ENCODE peak calls at places on chromosomes 2 and 18, in seven cellular contexts. N, I, T, E, A, P and U are unnamed samples.
A peak's percentile ranks its signal among the peaks of the same experiment; 100 is the strongest.

GRCh38 chr2:176105078-176105726 is 1.9 kb upstream of the HOXD11 start:
- DNase-seq in N (peak; percentile 47), I (no peak), T (no peak), E (no peak), A (no peak), P (no peak), U (no peak)

GRCh38 chr2:217947341-217948316 is 55.2 kb downstream of the TNS1 start:
- DNase-seq in N (no peak), I (no peak), T (no peak), E (no peak), A (no peak), P (no peak), U (no peak)

GRCh38 chr18:49238433-49239042 is 221.9 kb downstream of the DYM start:
- DNase-seq in N (peak; percentile 46), I (peak; percentile 30), T (peak; percentile 34), E (no peak), A (no peak), P (no peak), U (no peak)

GRCh38 chr2:127164761-127165538 is 55.1 kb downstream of the CYP27C1 start:
- DNase-seq in N (no peak), I (no peak), T (no peak), E (no peak), A (no peak), P (no peak), U (no peak)

GRCh38 chr2:45851576-45852304 is 200.3 kb downstream of the PRKCE start:
- DNase-seq in N (no peak), I (peak; percentile 86), T (peak; percentile 40), E (no peak), A (peak; percentile 13), P (no peak), U (peak; percentile 69)

GRCh38 chr2:113178891-113179290 is 5.1 kb downstream of the PSD4 start:
- DNase-seq in N (no peak), I (no peak), T (no peak), E (no peak), A (no peak), P (no peak), U (no peak)

GRCh38 chr2:85799215-85799956 is 45.6 kb downstream of the ATOH8 start:
- DNase-seq in N (no peak), I (no peak), T (peak; percentile 59), E (no peak), A (no peak), P (no peak), U (no peak)

GRCh38 chr2:61889212-61889956 is 928 bp upstream of the CCT4 start:
- DNase-seq in N (peak; percentile 16), I (no peak), T (no peak), E (no peak), A (no peak), P (no peak), U (no peak)

GRCh38 chr18:63974991-63975390 is 5.1 kb downstream of the SERPINB8 start:
- DNase-seq in N (peak; percentile 47), I (peak; percentile 52), T (peak; percentile 11), E (no peak), A (no peak), P (no peak), U (no peak)

GRCh38 chr2:79723830-79724229 is 211.0 kb downstream of the CTNNA2 start:
- DNase-seq in N (peak; percentile 89), I (peak; percentile 99), T (peak; percentile 91), E (no peak), A (no peak), P (no peak), U (peak; percentile 5)

GRCh38 chr2:43305006-43305405 is 78.6 kb upstream of the ZFP36L2 start:
- DNase-seq in N (peak; percentile 96), I (peak; percentile 51), T (peak; percentile 47), E (no peak), A (no peak), P (no peak), U (no peak)

GRCh38 chr2:206531996-206532543 is 88.7 kb downstream of the ADAM23 start:
- DNase-seq in N (no peak), I (peak; percentile 20), T (no peak), E (no peak), A (peak; percentile 46), P (no peak), U (no peak)

GRCh38 chr2:174918886-174919526 is 86.2 kb downstream of the CHN1 start:
- DNase-seq in N (no peak), I (no peak), T (no peak), E (no peak), A (no peak), P (no peak), U (no peak)

GRCh38 chr2:190697421-190697820 is 48.5 kb downstream of the NAB1 start:
- DNase-seq in N (no peak), I (no peak), T (no peak), E (no peak), A (no peak), P (no peak), U (no peak)

GRCh38 chr2:233814063-233814435 is 35.9 kb downstream of the MROH2A start:
- DNase-seq in N (no peak), I (no peak), T (peak; percentile 44), E (no peak), A (no peak), P (peak; percentile 33), U (no peak)

GRCh38 chr2:42639340-42640077 is 71.1 kb downstream of the MTA3 start:
- DNase-seq in N (no peak), I (no peak), T (no peak), E (no peak), A (no peak), P (no peak), U (no peak)

GRCh38 chr2:66982766-66983165 is 414.4 kb upstream of the ETAA1 start:
- DNase-seq in N (no peak), I (peak; percentile 3), T (no peak), E (no peak), A (no peak), P (no peak), U (no peak)

GRCh38 chr2:44810892-44811530 is 130.5 kb upstream of the SIX3 start:
- DNase-seq in N (no peak), I (no peak), T (no peak), E (no peak), A (no peak), P (no peak), U (no peak)

GRCh38 chr18:24503182-24503581 is 42.7 kb downstream of the HRH4 start:
- DNase-seq in N (no peak), I (no peak), T (no peak), E (no peak), A (no peak), P (no peak), U (no peak)

GRCh38 chr18:68991281-68991680 is 193.4 kb downstream of the CCDC102B start:
- DNase-seq in N (peak; percentile 19), I (no peak), T (no peak), E (no peak), A (no peak), P (no peak), U (peak; percentile 39)

GRCh38 chr2:130963849-130964793 is 127.4 kb downstream of the ARHGEF4 start:
- DNase-seq in N (no peak), I (no peak), T (peak; percentile 66), E (no peak), A (no peak), P (peak; percentile 34), U (no peak)

GRCh38 chr2:148642891-148643416 is 1.6 kb upstream of the EPC2 start:
- DNase-seq in N (peak; percentile 32), I (no peak), T (peak; percentile 9), E (no peak), A (no peak), P (peak; percentile 54), U (no peak)

GRCh38 chr2:26478366-26478765 is 442 bp upstream of the OTOF start:
- DNase-seq in N (no peak), I (no peak), T (no peak), E (no peak), A (no peak), P (no peak), U (no peak)

DNA sequence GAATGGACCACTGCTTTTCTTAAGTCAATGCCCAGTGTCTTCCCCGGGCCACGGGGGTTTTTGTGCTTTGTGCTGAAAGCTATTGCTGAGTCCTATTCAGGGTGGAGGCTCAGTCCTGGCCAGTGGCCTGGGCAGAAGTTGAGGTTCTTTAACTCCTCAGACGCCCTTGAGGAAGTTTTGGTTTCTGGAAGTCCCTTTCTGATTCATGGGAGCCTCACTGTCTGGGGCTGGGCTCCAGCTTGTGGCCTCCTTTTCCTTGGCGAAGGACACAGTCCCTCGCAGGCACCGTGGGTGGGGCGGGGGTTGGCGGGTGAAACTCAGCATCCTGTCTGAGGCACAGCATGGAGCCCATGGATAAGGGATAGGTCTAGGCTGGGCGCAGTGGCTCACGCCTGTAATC is 465.2 kb upstream of the HS6ST1 start:
- DNase-seq in N (no peak), I (no peak), T (no peak), E (no peak), A (no peak), P (no peak), U (no peak)
- TF ChIP-seq CTCF in N (no peak), I (no peak), T (no peak), E (no peak), A (no peak), P (no peak), U (no peak)

GRCh38 chr2:196926562-196927317 is at the start of gene PGAP1:
- DNase-seq in N (peak; percentile 90), I (peak; percentile 82), T (peak; percentile 87), E (peak; percentile 90), A (peak; percentile 65), P (peak; percentile 73), U (peak; percentile 43)
- TF ChIP-seq CTCF in N (no peak), I (peak; percentile 0), T (no peak), E (no peak), A (no peak), P (no peak), U (no peak)

GRCh38 chr18:834086-834720 is 22.2 kb upstream of the YES1 start:
- DNase-seq in N (no peak), I (no peak), T (no peak), E (no peak), A (no peak), P (no peak), U (no peak)

GRCh38 chr18:830315-830901 is 18.4 kb upstream of the YES1 start:
- DNase-seq in N (peak; percentile 34), I (peak; percentile 57), T (no peak), E (no peak), A (no peak), P (peak; percentile 38), U (no peak)

GRCh38 chr18:833197-833596 is 21.2 kb upstream of the YES1 start:
- DNase-seq in N (no peak), I (no peak), T (no peak), E (no peak), A (no peak), P (no peak), U (no peak)

GRCh38 chr18:829432-829831 is 17.4 kb upstream of the YES1 start:
- DNase-seq in N (no peak), I (no peak), T (no peak), E (no peak), A (no peak), P (no peak), U (no peak)

GRCh38 chr18:832085-832681 is 20.1 kb upstream of the YES1 start:
- DNase-seq in N (peak; percentile 21), I (no peak), T (peak; percentile 43), E (peak; percentile 17), A (no peak), P (peak; percentile 71), U (no peak)
- TF ChIP-seq CTCF in N (peak; percentile 8), I (no peak), T (peak; percentile 14), E (peak; percentile 40), A (no peak), P (peak; percentile 77), U (no peak)

DNA sequence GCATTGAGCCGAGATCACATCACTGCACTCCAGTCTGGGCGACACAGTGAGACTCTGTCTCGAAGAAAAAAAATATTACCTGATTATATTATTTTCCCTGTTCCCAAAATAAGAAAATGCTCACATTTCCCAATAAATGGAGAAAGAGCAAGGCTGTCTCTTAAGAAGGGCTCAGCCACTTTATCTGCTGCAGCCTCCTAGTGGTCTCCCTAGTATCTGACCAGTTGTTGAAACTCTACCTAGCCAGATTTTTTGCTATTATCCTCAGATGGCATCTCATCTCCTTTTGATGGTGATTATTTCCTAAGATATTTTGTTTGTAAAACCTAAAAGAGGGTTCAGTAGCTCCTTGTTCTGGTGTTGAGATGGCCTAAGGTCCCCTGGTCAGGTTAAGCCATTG is 114.3 kb downstream of the TPGS2 start:
- DNase-seq in N (no peak), I (no peak), T (no peak), E (no peak), A (no peak), P (no peak), U (no peak)
- TF ChIP-seq CTCF in N (peak; percentile 15), I (peak; percentile 31), T (no peak), E (peak; percentile 8), A (no peak), P (no peak), U (peak; percentile 29)